ENCODE peak calls at places on chromosomes 1 and 21, in eight cellular contexts. B is GM12865, D is tibial artery, C is psoas muscle, Z is heart left ventricle, O is cardiac fibroblast, R is SK-N-SH, T is neural crest cell. U is an unnamed sample.
A peak's percentile ranks its signal among the peaks of the same experiment; 100 is the strongest.

GRCh38 chr1:67463298-67463960 is 33.2 kb upstream of the SERBP1 start:
- DNase-seq in B (no peak), D (no peak), C (no peak), Z (no peak), O (no peak), R (no peak), T (no peak), U (no peak)

GRCh38 chr1:53580739-53581475 is 121.7 kb downstream of the DMRTB1 start:
- DNase-seq in B (no peak), D (peak; percentile 15), C (no peak), Z (peak; percentile 6), O (no peak), R (no peak), T (no peak), U (no peak)

GRCh38 chr1:59298178-59298583 is 1.3 kb downstream of the FGGY start:
- DNase-seq in B (no peak), D (no peak), C (peak; percentile 58), Z (no peak), O (no peak), R (no peak), T (no peak), U (no peak)

GRCh38 chr21:46149205-46149901 is 6.0 kb downstream of the FTCD start:
- DNase-seq in B (no peak), D (peak; percentile 48), C (no peak), Z (peak; percentile 37), O (no peak), R (no peak), T (no peak), U (peak; percentile 1)

GRCh38 chr1:173444757-173445156 is 32.4 kb upstream of the PRDX6 start:
- DNase-seq in B (peak; percentile 48), D (no peak), C (no peak), Z (no peak), O (no peak), R (no peak), T (no peak), U (no peak)

GRCh38 chr1:15364740-15365139 is 44.9 kb upstream of the EFHD2 start:
- DNase-seq in B (no peak), D (no peak), C (no peak), Z (no peak), O (no peak), R (no peak), T (no peak), U (no peak)

GRCh38 chr1:241391926-241392710 is 35.1 kb upstream of the RGS7 start:
- DNase-seq in B (no peak), D (no peak), C (no peak), Z (no peak), O (no peak), R (no peak), T (no peak), U (no peak)

GRCh38 chr1:204072951-204073836 is at the start of gene SOX13:
- DNase-seq in B (no peak), D (peak; percentile 95), C (peak; percentile 93), Z (peak; percentile 90), O (peak; percentile 94), R (peak; percentile 92), T (peak; percentile 74), U (peak; percentile 78)

GRCh38 chr1:29829448-29830344 is 593.4 kb downstream of the PTPRU start:
- DNase-seq in B (no peak), D (peak; percentile 39), C (no peak), Z (no peak), O (no peak), R (no peak), T (no peak), U (no peak)

GRCh38 chr1:156599811-156600210 is 1.5 kb downstream of the GPATCH4 start:
- DNase-seq in B (peak; percentile 67), D (no peak), C (no peak), Z (no peak), O (no peak), R (no peak), T (no peak), U (no peak)

GRCh38 chr1:200224315-200224714 is 185.5 kb downstream of the ZNF281 start:
- DNase-seq in B (no peak), D (no peak), C (no peak), Z (no peak), O (no peak), R (no peak), T (no peak), U (no peak)

GRCh38 chr1:229220163-229220846 is 50.6 kb upstream of the RAB4A start:
- DNase-seq in B (no peak), D (no peak), C (no peak), Z (no peak), O (no peak), R (no peak), T (no peak), U (no peak)

DNA sequence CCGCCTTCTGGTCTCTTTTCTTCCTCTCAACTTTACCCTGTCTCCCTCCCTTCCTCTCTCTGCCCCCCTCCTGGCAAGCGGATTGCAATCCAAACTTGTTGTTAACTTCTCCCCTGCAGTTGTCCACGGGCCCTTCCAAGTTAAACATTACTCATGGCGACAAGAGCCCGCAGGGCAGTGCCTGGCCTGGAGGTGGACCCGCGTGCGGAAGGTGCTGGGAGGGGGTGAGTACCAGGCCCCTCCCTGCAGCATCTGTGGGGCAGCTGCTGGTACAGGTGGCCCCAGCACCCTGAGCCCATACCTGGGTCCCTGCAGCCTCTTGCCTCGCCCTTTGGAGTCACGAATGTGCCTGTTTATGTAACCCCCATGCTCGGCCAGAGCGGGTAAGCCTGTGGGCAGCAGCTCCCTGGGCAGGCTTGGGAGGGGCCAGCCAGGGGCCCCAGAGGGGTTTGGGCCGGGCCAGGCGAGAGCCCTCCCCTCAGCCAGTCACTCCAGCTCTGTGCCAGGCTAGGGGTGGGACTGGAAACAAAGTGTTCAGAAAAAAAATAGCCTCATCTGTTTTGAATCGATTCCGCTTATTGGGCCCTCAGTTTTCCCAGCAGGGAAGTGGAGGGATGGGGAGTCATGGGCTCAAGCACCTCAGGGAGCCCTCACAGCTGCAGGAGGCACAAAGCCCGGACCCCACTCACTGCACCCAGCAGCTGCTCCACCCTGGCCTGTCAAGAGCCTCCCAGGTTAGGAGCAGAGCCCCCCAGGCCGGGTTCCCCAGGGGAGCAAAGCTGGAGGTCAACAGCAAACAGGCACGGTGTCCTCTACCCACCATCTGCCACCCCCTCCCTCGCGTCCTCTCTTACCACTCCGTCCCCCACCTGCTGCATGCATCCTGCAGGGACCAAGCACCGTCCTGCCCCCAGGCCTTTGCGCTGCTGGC is 14.0 kb upstream of the FAAP20 start:
- DNase-seq in B (no peak), D (peak; percentile 97), C (peak; percentile 64), Z (peak; percentile 62), O (peak; percentile 92), R (no peak), T (no peak), U (peak; percentile 11)
- TF ChIP-seq CTCF in B (no peak), D (no peak), C (no peak), Z (no peak), O (peak; percentile 20), R (no peak), T (no peak), U (no peak)

DNA sequence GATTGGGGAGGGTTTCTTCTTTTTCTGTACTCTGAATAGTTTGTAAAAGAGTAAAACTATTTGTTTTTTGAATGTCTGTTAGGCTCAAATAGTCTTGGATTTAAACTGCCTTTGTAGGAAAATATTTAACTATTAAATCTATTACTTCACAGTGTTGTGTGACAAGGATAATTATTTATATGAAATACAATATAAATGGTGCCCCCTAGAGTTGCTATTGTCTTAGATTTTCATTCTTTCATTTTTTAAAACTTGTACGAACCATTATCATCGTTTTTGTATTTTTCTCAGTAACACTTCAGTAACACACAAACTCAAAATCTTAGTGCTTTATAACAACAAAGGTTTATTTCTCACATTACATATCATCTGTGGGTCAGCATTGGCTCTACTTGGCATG is 37.4 kb downstream of the C1orf185 start:
- DNase-seq in B (no peak), D (no peak), C (no peak), Z (no peak), O (peak; percentile 5), R (no peak), T (no peak), U (no peak)
- TF ChIP-seq CTCF in B (no peak), D (no peak), C (no peak), Z (no peak), O (peak; percentile 9), R (peak; percentile 58), T (no peak), U (no peak)

GRCh38 chr1:216836316-216836715 is 113.1 kb upstream of the ESRRG start:
- DNase-seq in B (no peak), D (no peak), C (no peak), Z (no peak), O (no peak), R (no peak), T (no peak), U (no peak)

GRCh38 chr1:216833516-216833915 is 110.3 kb upstream of the ESRRG start:
- DNase-seq in B (no peak), D (no peak), C (no peak), Z (no peak), O (no peak), R (no peak), T (no peak), U (no peak)

GRCh38 chr1:216830836-216831235 is 107.6 kb upstream of the ESRRG start:
- DNase-seq in B (no peak), D (no peak), C (no peak), Z (no peak), O (no peak), R (no peak), T (no peak), U (no peak)

GRCh38 chr1:216830402-216830801 is 107.2 kb upstream of the ESRRG start:
- DNase-seq in B (no peak), D (no peak), C (no peak), Z (no peak), O (no peak), R (no peak), T (no peak), U (no peak)

DNA sequence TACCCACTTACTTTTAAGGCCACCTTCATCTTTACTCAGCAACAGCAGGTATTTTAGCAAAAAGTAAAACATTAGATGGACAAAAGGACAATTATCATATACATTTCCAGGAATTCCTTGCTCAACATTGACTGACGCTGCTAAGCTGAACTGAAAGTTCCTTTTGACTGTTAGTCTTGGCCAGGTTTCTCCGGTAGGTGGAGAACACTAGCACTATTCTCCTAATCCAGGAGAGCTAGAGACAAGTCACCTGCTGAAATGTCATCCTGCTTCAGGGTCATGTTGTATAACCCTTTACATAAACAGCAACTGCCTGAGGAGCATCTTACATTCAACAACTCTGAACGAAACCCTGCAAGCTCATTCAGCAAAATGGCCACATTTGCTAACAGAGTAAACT is 109.0 kb upstream of the ESRRG start:
- DNase-seq in B (no peak), D (no peak), C (no peak), Z (no peak), O (no peak), R (no peak), T (no peak), U (no peak)
- TF ChIP-seq CTCF in B (no peak), D (no peak), C (no peak), Z (no peak), O (no peak), R (no peak), T (no peak), U (no peak)

DNA sequence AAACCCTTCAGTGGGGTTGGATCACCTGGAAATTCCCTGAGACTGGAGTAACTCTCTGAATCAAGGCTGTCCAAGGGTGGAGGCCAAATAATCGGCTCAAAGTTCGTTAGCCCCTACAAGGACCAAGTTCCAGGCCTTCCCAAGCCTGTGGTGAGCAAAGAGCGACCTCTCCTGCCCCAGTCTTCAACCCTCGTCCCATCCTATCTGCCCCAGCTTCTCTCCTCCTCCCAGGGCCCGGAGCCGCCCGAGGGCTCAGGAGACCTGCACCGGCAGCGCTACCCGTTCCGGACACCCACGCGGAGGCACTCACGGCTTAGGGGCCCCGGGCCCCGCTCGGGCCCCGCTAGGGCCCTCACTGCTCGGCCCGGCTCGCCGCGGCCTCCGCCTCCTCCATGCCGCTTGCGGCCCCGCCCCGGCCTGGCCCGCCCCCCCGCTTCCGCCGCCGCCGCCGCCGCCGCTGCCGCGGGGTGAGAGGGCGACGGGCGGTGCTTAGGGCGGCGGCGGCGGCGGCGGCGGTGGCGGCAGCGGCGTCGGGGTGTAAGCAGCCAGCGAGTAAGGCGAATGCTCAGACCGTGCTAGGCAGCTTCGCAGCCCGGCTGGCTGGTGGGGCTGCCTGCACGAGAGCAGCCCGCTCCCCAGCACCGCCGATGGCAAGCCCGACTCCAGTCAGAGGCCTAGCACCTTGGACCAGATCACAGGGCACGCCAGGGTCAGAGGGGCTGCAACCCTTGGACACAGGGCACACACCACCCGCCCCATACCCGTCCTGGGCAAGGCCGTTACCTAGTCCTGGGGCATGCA is at the start of gene POMGNT1:
- DNase-seq in B (peak; percentile 86), D (peak; percentile 82), C (peak; percentile 83), Z (peak; percentile 87), O (peak; percentile 73), R (peak; percentile 98), T (peak; percentile 55), U (peak; percentile 82)
- TF ChIP-seq CTCF in B (no peak), D (no peak), C (no peak), Z (no peak), O (no peak), R (peak; percentile 47), T (no peak), U (no peak)

U was measured in nephron progenitor cell.